ENCODE peak calls at places on chromosomes 16 and 17, in four cellular contexts. One of them, this sample, is unnamed.
A peak's percentile ranks its signal among the peaks of the same experiment; 100 is the strongest.

GRCh38 chr17:17541640-17542001 is 45.4 kb upstream of the RASD1 start:
- DNase-seq in HEK293T: no peak
- DNase-seq in nucleus accumbens: no peak
- DNase-seq in breast epithelium: no peak
- DNase-seq in this sample: no peak

GRCh38 chr16:17497648-17498047 is 26.9 kb upstream of the XYLT1 start:
- DNase-seq in HEK293T: no peak
- DNase-seq in nucleus accumbens: no peak
- DNase-seq in breast epithelium: no peak
- DNase-seq in this sample: no peak

GRCh38 chr17:75749545-75750389 is 15.2 kb downstream of the GALK1 start:
- DNase-seq in HEK293T: peak; percentile 85
- DNase-seq in nucleus accumbens: peak; percentile 78
- DNase-seq in breast epithelium: peak; percentile 91
- DNase-seq in this sample: peak; percentile 87

GRCh38 chr16:88534731-88535141 is 35.5 kb upstream of the ZC3H18 start:
- DNase-seq in HEK293T: no peak
- DNase-seq in nucleus accumbens: no peak
- DNase-seq in breast epithelium: no peak
- DNase-seq in this sample: peak; percentile 93

GRCh38 chr17:1399366-1399678 is 700 bp downstream of the YWHAE start:
- DNase-seq in HEK293T: peak; percentile 26
- DNase-seq in nucleus accumbens: no peak
- DNase-seq in breast epithelium: peak; percentile 60
- DNase-seq in this sample: peak; percentile 88

GRCh38 chr17:17822189-17822978 is 14.4 kb downstream of the SREBF1 start:
- DNase-seq in HEK293T: no peak
- DNase-seq in nucleus accumbens: peak; percentile 87
- DNase-seq in breast epithelium: peak; percentile 69
- DNase-seq in this sample: no peak

GRCh38 chr17:8629371-8630226 is 926 bp downstream of the MYH10 start:
- DNase-seq in HEK293T: peak; percentile 33
- DNase-seq in nucleus accumbens: peak; percentile 32
- DNase-seq in breast epithelium: no peak
- DNase-seq in this sample: peak; percentile 90

GRCh38 chr17:36923814-36924221 is 13.5 kb upstream of the LHX1 start:
- DNase-seq in HEK293T: no peak
- DNase-seq in nucleus accumbens: no peak
- DNase-seq in breast epithelium: no peak
- DNase-seq in this sample: no peak

GRCh38 chr17:77692571-77693161 is 265.8 kb upstream of the TNRC6C start:
- DNase-seq in HEK293T: no peak
- DNase-seq in nucleus accumbens: no peak
- DNase-seq in breast epithelium: no peak
- DNase-seq in this sample: no peak

GRCh38 chr16:89246903-89247733 is 29.6 kb downstream of the ZNF778 start:
- DNase-seq in HEK293T: peak; percentile 97
- DNase-seq in nucleus accumbens: peak; percentile 89
- DNase-seq in breast epithelium: peak; percentile 95
- DNase-seq in this sample: peak; percentile 99

GRCh38 chr16:12752159-12752558 is 51.5 kb downstream of the CPPED1 start:
- DNase-seq in HEK293T: no peak
- DNase-seq in nucleus accumbens: no peak
- DNase-seq in breast epithelium: no peak
- DNase-seq in this sample: no peak

GRCh38 chr16:70694088-70694487 is 8.2 kb upstream of the MTSS2 start:
- DNase-seq in HEK293T: no peak
- DNase-seq in nucleus accumbens: no peak
- DNase-seq in breast epithelium: no peak
- DNase-seq in this sample: no peak

GRCh38 chr17:42329025-42329976 is 41.0 kb downstream of the STAT5A start:
- DNase-seq in HEK293T: no peak
- DNase-seq in nucleus accumbens: no peak
- DNase-seq in breast epithelium: no peak
- DNase-seq in this sample: peak; percentile 71

GRCh38 chr17:4594406-4595349 is 10.3 kb downstream of the SMTNL2 start:
- DNase-seq in HEK293T: no peak
- DNase-seq in nucleus accumbens: no peak
- DNase-seq in breast epithelium: no peak
- DNase-seq in this sample: peak; percentile 87

GRCh38 chr16:3145660-3146059 is 10.8 kb downstream of the ZNF213 start:
- DNase-seq in HEK293T: no peak
- DNase-seq in nucleus accumbens: no peak
- DNase-seq in breast epithelium: no peak
- DNase-seq in this sample: peak; percentile 70

GRCh38 chr16:67268136-67268579 is 11.2 kb upstream of the PLEKHG4 start:
- DNase-seq in HEK293T: no peak
- DNase-seq in nucleus accumbens: no peak
- DNase-seq in breast epithelium: no peak
- DNase-seq in this sample: no peak

GRCh38 chr17:58324409-58325288 is 3.9 kb downstream of the TSPOAP1 start:
- DNase-seq in HEK293T: no peak
- DNase-seq in nucleus accumbens: no peak
- DNase-seq in breast epithelium: peak; percentile 71
- DNase-seq in this sample: peak; percentile 54

GRCh38 chr16:19104591-19104990 is 9.2 kb upstream of the ITPRIPL2 start:
- DNase-seq in HEK293T: no peak
- DNase-seq in nucleus accumbens: no peak
- DNase-seq in breast epithelium: no peak
- DNase-seq in this sample: no peak

GRCh38 chr16:62035115-62036092 is 834 bp downstream of the CDH8 start:
- DNase-seq in HEK293T: peak; percentile 8
- DNase-seq in nucleus accumbens: peak; percentile 70
- DNase-seq in breast epithelium: no peak
- DNase-seq in this sample: peak; percentile 62

GRCh38 chr16:72195609-72196008 is 23.7 kb upstream of the PMFBP1 start:
- DNase-seq in HEK293T: peak; percentile 13
- DNase-seq in nucleus accumbens: peak; percentile 5
- DNase-seq in breast epithelium: no peak
- DNase-seq in this sample: peak; percentile 50

GRCh38 chr16:15808071-15808470 is 48.8 kb downstream of the MYH11 start:
- DNase-seq in HEK293T: no peak
- DNase-seq in nucleus accumbens: no peak
- DNase-seq in breast epithelium: no peak
- DNase-seq in this sample: no peak

GRCh38 chr16:4217246-4218131 is 24.4 kb downstream of the SRL start:
- DNase-seq in HEK293T: peak; percentile 73
- DNase-seq in nucleus accumbens: no peak
- DNase-seq in breast epithelium: no peak
- DNase-seq in this sample: peak; percentile 42

GRCh38 chr17:19383681-19384470 is 3.1 kb downstream of the MFAP4 start:
- DNase-seq in HEK293T: no peak
- DNase-seq in nucleus accumbens: no peak
- DNase-seq in breast epithelium: no peak
- DNase-seq in this sample: no peak

GRCh38 chr16:1723450-1724147 is 17.6 kb downstream of the MAPK8IP3 start:
- DNase-seq in HEK293T: peak; percentile 67
- DNase-seq in nucleus accumbens: peak; percentile 34
- DNase-seq in breast epithelium: no peak
- DNase-seq in this sample: no peak

GRCh38 chr16:86016201-86016965 is 117.4 kb downstream of the IRF8 start:
- DNase-seq in HEK293T: peak; percentile 73
- DNase-seq in nucleus accumbens: peak; percentile 13
- DNase-seq in breast epithelium: no peak
- DNase-seq in this sample: peak; percentile 32

GRCh38 chr16:25027281-25027680 is 12.1 kb upstream of the ARHGAP17 start:
- DNase-seq in HEK293T: no peak
- DNase-seq in nucleus accumbens: no peak
- DNase-seq in breast epithelium: no peak
- DNase-seq in this sample: no peak

GRCh38 chr16:57893559-57894389 is 77.2 kb downstream of the CNGB1 start:
- DNase-seq in HEK293T: no peak
- DNase-seq in nucleus accumbens: no peak
- DNase-seq in breast epithelium: no peak
- DNase-seq in this sample: peak; percentile 71

GRCh38 chr16:50245417-50246298 is 20.7 kb upstream of the ADCY7 start:
- DNase-seq in HEK293T: peak; percentile 68
- DNase-seq in nucleus accumbens: no peak
- DNase-seq in breast epithelium: no peak
- DNase-seq in this sample: peak; percentile 92